ENCODE peak calls at places on chromosome X, in seven cellular contexts. E is NCI-H1417; X is activated CD8-positive, alpha-beta T cell treated with anti-CD3 and anti-CD28 coated beads, Interleukin-2, amount 10 ng/mL, durations not matched to agents 7 days and 5 days; J is caudate nucleus; O is HTR-8/SVneo; V is AG04449; K is AG09319. G is an unnamed sample.
A peak's percentile ranks its signal among the peaks of the same experiment; 100 is the strongest.

GRCh38 chrX:144681501-144681900 is 565.8 kb upstream of the SPANXN1 start:
- DNase-seq in E (no peak), X (no peak), J (no peak), O (peak; percentile 3), V (no peak), K (no peak), G (no peak)

GRCh38 chrX:50067435-50068292 is 133.1 kb downstream of the AKAP4 start:
- DNase-seq in E (peak; percentile 59), X (no peak), J (no peak), O (no peak), V (no peak), K (no peak), G (no peak)

GRCh38 chrX:50691820-50692219 is 122.2 kb downstream of the SHROOM4 start:
- DNase-seq in E (peak; percentile 33), X (peak; percentile 21), J (no peak), O (peak; percentile 1), V (no peak), K (no peak), G (peak; percentile 1)

GRCh38 chrX:80876877-80877276 is 67.2 kb upstream of the BRWD3 start:
- DNase-seq in E (no peak), X (no peak), J (no peak), O (no peak), V (no peak), K (no peak), G (no peak)

GRCh38 chrX:24169211-24169610 is 19.7 kb downstream of the ZFX start:
- DNase-seq in E (no peak), X (no peak), J (no peak), O (no peak), V (no peak), K (no peak), G (no peak)

GRCh38 chrX:107117993-107118321 is 665 bp downstream of the RBM41 start:
- DNase-seq in E (peak; percentile 34), X (no peak), J (no peak), O (no peak), V (no peak), K (no peak), G (no peak)

GRCh38 chrX:54359408-54359807 is 1.6 kb upstream of the WNK3 start:
- DNase-seq in E (no peak), X (no peak), J (no peak), O (no peak), V (no peak), K (no peak), G (no peak)

GRCh38 chrX:105876658-105877057 is 54.3 kb downstream of the NRK start:
- DNase-seq in E (peak; percentile 6), X (no peak), J (no peak), O (no peak), V (no peak), K (no peak), G (no peak)

GRCh38 chrX:64975491-64975890 is 759 bp downstream of the ZC4H2 start:
- DNase-seq in E (no peak), X (peak; percentile 24), J (no peak), O (no peak), V (no peak), K (no peak), G (no peak)

GRCh38 chrX:64977830-64978229 is 1.6 kb upstream of the ZC4H2 start:
- DNase-seq in E (no peak), X (no peak), J (no peak), O (no peak), V (no peak), K (no peak), G (no peak)

GRCh38 chrX:130728208-130728607 is 174.8 kb downstream of the ENOX2 start:
- DNase-seq in E (no peak), X (no peak), J (no peak), O (no peak), V (no peak), K (no peak), G (no peak)

GRCh38 chrX:119381349-119381944 is 17.7 kb upstream of the SLC25A43 start:
- DNase-seq in E (no peak), X (no peak), J (no peak), O (no peak), V (no peak), K (no peak), G (no peak)

GRCh38 chrX:2677764-2678163 is 13.3 kb upstream of the CD99 start:
- DNase-seq in E (no peak), X (no peak), J (no peak), O (peak; percentile 86), V (peak; percentile 90), K (peak; percentile 96), G (no peak)

GRCh38 chrX:150038356-150038755 is 100.1 kb upstream of the EOLA2 start:
- DNase-seq in E (no peak), X (no peak), J (no peak), O (no peak), V (no peak), K (no peak), G (no peak)

GRCh38 chrX:43661521-43662240 is 5.6 kb downstream of the MAOA start:
- DNase-seq in E (no peak), X (no peak), J (no peak), O (no peak), V (no peak), K (no peak), G (no peak)

GRCh38 chrX:16559206-16559619 is 90.7 kb upstream of the S100G start:
- DNase-seq in E (no peak), X (no peak), J (no peak), O (no peak), V (no peak), K (peak; percentile 52), G (no peak)

G was measured in GM18507.